ENCODE peak calls at places on chromosome 2, in nine cellular contexts. One of them, this sample, is unnamed.

GRCh38 chr2:199870581-199870980 is 19.6 kb upstream of the FTCDNL1 start:
- DNase-seq in suprapubic skin: no peak
- DNase-seq in HL-60: no peak
- DNase-seq in spleen: no peak
- DNase-seq in HepG2: no peak
- DNase-seq in Panc1: no peak
- DNase-seq in sigmoid colon: no peak
- DNase-seq in endothelial cell of umbilical vein: no peak
- DNase-seq in transverse colon: no peak
- DNase-seq in this sample: no peak

GRCh38 chr2:160794926-160795325 is 301.3 kb upstream of the RBMS1 start:
- DNase-seq in suprapubic skin: no peak
- DNase-seq in HL-60: no peak
- DNase-seq in spleen: no peak
- DNase-seq in HepG2: no peak
- DNase-seq in Panc1: no peak
- DNase-seq in sigmoid colon: no peak
- DNase-seq in endothelial cell of umbilical vein: no peak
- DNase-seq in transverse colon: no peak
- DNase-seq in this sample: no peak

GRCh38 chr2:2779727-2780126 is 448.7 kb upstream of the MYT1L start:
- DNase-seq in suprapubic skin: no peak
- DNase-seq in HL-60: no peak
- DNase-seq in spleen: peak
- DNase-seq in HepG2: no peak
- DNase-seq in Panc1: no peak
- DNase-seq in sigmoid colon: peak
- DNase-seq in endothelial cell of umbilical vein: no peak
- DNase-seq in transverse colon: no peak
- DNase-seq in this sample: no peak

GRCh38 chr2:207796585-207797350 is 27.1 kb upstream of the FZD5 start:
- DNase-seq in suprapubic skin: no peak
- DNase-seq in HL-60: no peak
- DNase-seq in spleen: no peak
- DNase-seq in HepG2: peak
- DNase-seq in Panc1: no peak
- DNase-seq in sigmoid colon: no peak
- DNase-seq in endothelial cell of umbilical vein: no peak
- DNase-seq in transverse colon: peak
- DNase-seq in this sample: peak

GRCh38 chr2:190947711-190948251 is 66.2 kb downstream of the STAT1 start:
- DNase-seq in suprapubic skin: no peak
- DNase-seq in HL-60: no peak
- DNase-seq in spleen: no peak
- DNase-seq in HepG2: peak
- DNase-seq in Panc1: no peak
- DNase-seq in sigmoid colon: no peak
- DNase-seq in endothelial cell of umbilical vein: peak
- DNase-seq in transverse colon: no peak
- DNase-seq in this sample: no peak

GRCh38 chr2:28662468-28663095 is 89.0 kb upstream of the PPP1CB start:
- DNase-seq in suprapubic skin: no peak
- DNase-seq in HL-60: no peak
- DNase-seq in spleen: no peak
- DNase-seq in HepG2: no peak
- DNase-seq in Panc1: no peak
- DNase-seq in sigmoid colon: peak
- DNase-seq in endothelial cell of umbilical vein: peak
- DNase-seq in transverse colon: peak
- DNase-seq in this sample: peak

GRCh38 chr2:33665039-33665438 is 65.9 kb upstream of the FAM98A start:
- DNase-seq in suprapubic skin: no peak
- DNase-seq in HL-60: no peak
- DNase-seq in spleen: no peak
- DNase-seq in HepG2: no peak
- DNase-seq in Panc1: no peak
- DNase-seq in sigmoid colon: no peak
- DNase-seq in endothelial cell of umbilical vein: no peak
- DNase-seq in transverse colon: no peak
- DNase-seq in this sample: no peak

GRCh38 chr2:6069354-6069753 is 377.2 kb downstream of the SOX11 start:
- DNase-seq in suprapubic skin: no peak
- DNase-seq in HL-60: no peak
- DNase-seq in spleen: no peak
- DNase-seq in HepG2: no peak
- DNase-seq in Panc1: no peak
- DNase-seq in sigmoid colon: no peak
- DNase-seq in endothelial cell of umbilical vein: no peak
- DNase-seq in transverse colon: no peak
- DNase-seq in this sample: no peak

GRCh38 chr2:186696337-186696736 is 2.5 kb downstream of the FAM171B start:
- DNase-seq in suprapubic skin: no peak
- DNase-seq in HL-60: no peak
- DNase-seq in spleen: no peak
- DNase-seq in HepG2: no peak
- DNase-seq in Panc1: no peak
- DNase-seq in sigmoid colon: no peak
- DNase-seq in endothelial cell of umbilical vein: no peak
- DNase-seq in transverse colon: no peak
- DNase-seq in this sample: no peak

GRCh38 chr2:6968319-6969100 is 51.3 kb downstream of the RNF144A start:
- DNase-seq in suprapubic skin: no peak
- DNase-seq in HL-60: no peak
- DNase-seq in spleen: no peak
- DNase-seq in HepG2: peak
- DNase-seq in Panc1: no peak
- DNase-seq in sigmoid colon: no peak
- DNase-seq in endothelial cell of umbilical vein: no peak
- DNase-seq in transverse colon: no peak
- DNase-seq in this sample: no peak

GRCh38 chr2:21043744-21044532 is at the start of gene APOB:
- DNase-seq in suprapubic skin: no peak
- DNase-seq in HL-60: no peak
- DNase-seq in spleen: peak
- DNase-seq in HepG2: peak
- DNase-seq in Panc1: no peak
- DNase-seq in sigmoid colon: peak
- DNase-seq in endothelial cell of umbilical vein: no peak
- DNase-seq in transverse colon: peak
- DNase-seq in this sample: no peak

GRCh38 chr2:227720680-227721079 is 2.9 kb upstream of the SLC19A3 start:
- DNase-seq in suprapubic skin: no peak
- DNase-seq in HL-60: peak
- DNase-seq in spleen: no peak
- DNase-seq in HepG2: no peak
- DNase-seq in Panc1: no peak
- DNase-seq in sigmoid colon: no peak
- DNase-seq in endothelial cell of umbilical vein: no peak
- DNase-seq in transverse colon: no peak
- DNase-seq in this sample: no peak

GRCh38 chr2:197307236-197307932 is 3.2 kb downstream of the ANKRD44 start:
- DNase-seq in suprapubic skin: no peak
- DNase-seq in HL-60: no peak
- DNase-seq in spleen: no peak
- DNase-seq in HepG2: no peak
- DNase-seq in Panc1: no peak
- DNase-seq in sigmoid colon: no peak
- DNase-seq in endothelial cell of umbilical vein: no peak
- DNase-seq in transverse colon: no peak
- DNase-seq in this sample: no peak

DNA sequence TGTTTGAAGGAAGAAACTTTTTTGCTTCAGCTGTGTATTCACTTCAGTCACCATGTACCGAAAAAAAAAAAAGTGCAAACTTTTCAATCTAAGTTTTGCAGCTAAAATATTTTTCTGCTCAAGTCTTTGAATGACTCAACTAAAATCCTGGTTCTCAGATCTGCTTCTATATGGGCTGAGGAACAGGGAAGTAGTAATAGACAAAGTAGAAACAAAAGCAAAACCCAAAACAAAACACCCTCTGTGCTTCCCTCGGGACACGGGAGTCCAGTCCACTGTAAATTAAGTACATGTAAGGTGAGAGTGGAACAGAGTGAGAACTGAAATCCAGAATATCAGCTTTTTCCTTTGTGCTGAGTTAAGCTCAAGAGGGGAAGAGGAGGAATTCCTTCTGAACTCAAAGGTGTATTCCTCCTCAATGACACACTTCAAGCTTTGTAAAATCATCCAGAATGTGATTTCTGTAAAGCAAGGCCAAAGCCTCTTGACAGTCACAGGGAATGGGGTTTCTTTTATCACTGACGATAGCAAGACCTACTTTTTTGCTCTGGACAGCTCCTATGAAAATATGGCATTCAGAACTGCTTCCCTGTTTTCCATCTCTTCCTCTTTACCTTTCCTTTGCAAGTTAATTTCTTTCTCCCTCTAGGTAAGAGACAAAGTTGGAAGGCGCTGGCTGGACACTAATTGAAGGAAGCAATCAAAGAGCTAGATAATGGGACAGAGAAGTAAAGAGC is 433.5 kb upstream of the MMADHC start:
- DNase-seq in suprapubic skin: no peak
- DNase-seq in HL-60: no peak
- DNase-seq in spleen: no peak
- DNase-seq in HepG2: no peak
- DNase-seq in Panc1: no peak
- DNase-seq in sigmoid colon: no peak
- DNase-seq in endothelial cell of umbilical vein: no peak
- DNase-seq in transverse colon: no peak
- DNase-seq in this sample: no peak
- TF ChIP-seq POLR2AphosphoS5 in suprapubic skin: no peak
- TF ChIP-seq POLR2AphosphoS5 in HL-60: no peak
- TF ChIP-seq POLR2AphosphoS5 in spleen: no peak
- TF ChIP-seq POLR2AphosphoS5 in HepG2: no peak
- TF ChIP-seq POLR2AphosphoS5 in Panc1: no peak
- TF ChIP-seq POLR2AphosphoS5 in sigmoid colon: no peak
- TF ChIP-seq POLR2AphosphoS5 in endothelial cell of umbilical vein: no peak
- TF ChIP-seq POLR2AphosphoS5 in transverse colon: no peak
- TF ChIP-seq POLR2AphosphoS5 in this sample: no peak

DNA sequence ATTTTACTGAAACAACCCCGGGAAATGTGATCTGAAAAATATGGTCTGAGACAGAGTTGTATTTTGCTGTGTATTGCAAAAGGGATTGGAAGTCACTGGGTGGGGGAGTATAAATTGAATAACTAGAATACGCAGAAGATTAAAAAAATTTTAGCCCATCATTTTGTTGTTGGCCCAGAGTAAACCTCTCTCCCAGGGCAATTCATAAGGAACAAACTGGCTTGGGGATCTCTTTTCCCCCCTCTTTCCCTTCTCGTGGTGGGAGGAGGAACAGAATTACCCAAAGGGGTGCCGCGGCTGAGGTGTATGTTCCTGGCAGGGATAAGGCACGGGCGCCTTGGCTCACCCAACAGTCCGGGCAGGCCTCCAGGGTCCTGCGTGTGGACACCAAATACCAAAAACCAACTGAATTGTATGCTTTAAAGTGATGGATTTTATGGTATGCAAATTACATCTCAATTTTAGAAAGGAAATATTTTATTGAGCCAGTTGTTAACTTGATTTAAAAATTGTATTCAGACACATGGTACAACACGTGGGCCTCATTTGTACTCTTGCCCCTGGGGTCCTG is 121.2 kb upstream of the SPRED2 start:
- DNase-seq in suprapubic skin: no peak
- DNase-seq in HL-60: no peak
- DNase-seq in spleen: no peak
- DNase-seq in HepG2: no peak
- DNase-seq in Panc1: no peak
- DNase-seq in sigmoid colon: no peak
- DNase-seq in endothelial cell of umbilical vein: no peak
- DNase-seq in transverse colon: no peak
- DNase-seq in this sample: peak
- TF ChIP-seq CTCF in suprapubic skin: no peak
- TF ChIP-seq CTCF in HL-60: no peak
- TF ChIP-seq CTCF in spleen: no peak
- TF ChIP-seq CTCF in HepG2: no peak
- TF ChIP-seq CTCF in Panc1: peak
- TF ChIP-seq CTCF in sigmoid colon: no peak
- TF ChIP-seq CTCF in endothelial cell of umbilical vein: no peak
- TF ChIP-seq CTCF in transverse colon: no peak
- TF ChIP-seq CTCF in this sample: no peak

DNA sequence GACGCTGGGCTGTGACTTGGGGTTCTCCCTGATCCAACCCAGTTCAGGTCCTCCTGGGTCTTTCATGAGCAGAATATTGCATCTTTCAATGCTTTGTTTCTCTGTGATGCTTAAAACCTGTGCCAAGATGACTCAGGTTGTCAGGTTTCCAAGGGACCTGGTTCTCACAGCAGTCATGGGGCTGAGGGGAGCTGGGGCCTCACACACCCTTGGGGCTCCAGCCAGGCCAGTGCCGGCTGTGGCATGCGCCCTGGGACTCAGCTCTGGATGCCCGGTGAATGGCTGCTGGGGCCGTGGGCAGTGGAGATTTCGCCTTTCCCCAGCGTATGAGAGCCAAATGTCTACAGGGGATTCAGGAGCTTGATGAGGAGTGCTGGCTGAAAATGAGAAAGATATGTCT is 29.6 kb downstream of the EDAR start:
- DNase-seq in suprapubic skin: peak
- DNase-seq in HL-60: no peak
- DNase-seq in spleen: no peak
- DNase-seq in HepG2: no peak
- DNase-seq in Panc1: no peak
- DNase-seq in sigmoid colon: no peak
- DNase-seq in endothelial cell of umbilical vein: no peak
- DNase-seq in transverse colon: no peak
- DNase-seq in this sample: no peak
- TF ChIP-seq POLR2AphosphoS5 in suprapubic skin: no peak
- TF ChIP-seq POLR2AphosphoS5 in HL-60: no peak
- TF ChIP-seq POLR2AphosphoS5 in spleen: no peak
- TF ChIP-seq POLR2AphosphoS5 in HepG2: no peak
- TF ChIP-seq POLR2AphosphoS5 in Panc1: no peak
- TF ChIP-seq POLR2AphosphoS5 in sigmoid colon: no peak
- TF ChIP-seq POLR2AphosphoS5 in endothelial cell of umbilical vein: no peak
- TF ChIP-seq POLR2AphosphoS5 in transverse colon: no peak
- TF ChIP-seq POLR2AphosphoS5 in this sample: no peak

GRCh38 chr2:211948932-211949331 is 589.7 kb downstream of the ERBB4 start:
- DNase-seq in suprapubic skin: no peak
- DNase-seq in HL-60: no peak
- DNase-seq in spleen: no peak
- DNase-seq in HepG2: no peak
- DNase-seq in Panc1: no peak
- DNase-seq in sigmoid colon: no peak
- DNase-seq in endothelial cell of umbilical vein: no peak
- DNase-seq in transverse colon: no peak
- DNase-seq in this sample: no peak

GRCh38 chr2:211942153-211942552 is 596.4 kb downstream of the ERBB4 start:
- DNase-seq in suprapubic skin: no peak
- DNase-seq in HL-60: no peak
- DNase-seq in spleen: no peak
- DNase-seq in HepG2: no peak
- DNase-seq in Panc1: no peak
- DNase-seq in sigmoid colon: no peak
- DNase-seq in endothelial cell of umbilical vein: no peak
- DNase-seq in transverse colon: no peak
- DNase-seq in this sample: no peak

GRCh38 chr2:211946960-211947359 is 591.6 kb downstream of the ERBB4 start:
- DNase-seq in suprapubic skin: no peak
- DNase-seq in HL-60: no peak
- DNase-seq in spleen: no peak
- DNase-seq in HepG2: no peak
- DNase-seq in Panc1: no peak
- DNase-seq in sigmoid colon: no peak
- DNase-seq in endothelial cell of umbilical vein: no peak
- DNase-seq in transverse colon: no peak
- DNase-seq in this sample: no peak

GRCh38 chr2:211941359-211941758 is 597.2 kb downstream of the ERBB4 start:
- DNase-seq in suprapubic skin: no peak
- DNase-seq in HL-60: no peak
- DNase-seq in spleen: no peak
- DNase-seq in HepG2: no peak
- DNase-seq in Panc1: no peak
- DNase-seq in sigmoid colon: no peak
- DNase-seq in endothelial cell of umbilical vein: no peak
- DNase-seq in transverse colon: no peak
- DNase-seq in this sample: no peak

GRCh38 chr2:211944572-211944971 is 594.0 kb downstream of the ERBB4 start:
- DNase-seq in suprapubic skin: no peak
- DNase-seq in HL-60: no peak
- DNase-seq in spleen: no peak
- DNase-seq in HepG2: no peak
- DNase-seq in Panc1: no peak
- DNase-seq in sigmoid colon: no peak
- DNase-seq in endothelial cell of umbilical vein: no peak
- DNase-seq in transverse colon: no peak
- DNase-seq in this sample: no peak
- TF ChIP-seq CTCF in suprapubic skin: no peak
- TF ChIP-seq CTCF in HL-60: no peak
- TF ChIP-seq CTCF in spleen: no peak
- TF ChIP-seq CTCF in HepG2: no peak
- TF ChIP-seq CTCF in Panc1: no peak
- TF ChIP-seq CTCF in sigmoid colon: no peak
- TF ChIP-seq CTCF in endothelial cell of umbilical vein: no peak
- TF ChIP-seq CTCF in transverse colon: no peak
- TF ChIP-seq CTCF in this sample: no peak

This sample was measured in stomach.